ENCODE peak calls at places on chromosomes 11 and 22, in ten cellular contexts. D is foreskin keratinocyte; L is endodermal cell; E is naive thymus-derived CD4-positive, alpha-beta T cell; J is CD8-positive, alpha-beta T cell; A is brain microvascular endothelial cell; O is heart left ventricle; X is suprapubic skin; I is substantia nigra; P is RWPE1. S is an unnamed sample.
A peak's percentile ranks its signal among the peaks of the same experiment; 100 is the strongest.

GRCh38 chr22:44574581-44575343 is 76.7 kb upstream of the RTL6 start:
- DNase-seq in X (peak; percentile 54), O (no peak), I (no peak), D (no peak), L (peak; percentile 27), J (no peak), A (no peak), P (no peak), E (no peak), S (no peak)

GRCh38 chr11:61747389-61748285 is 4.8 kb upstream of the MYRF start:
- DNase-seq in O (peak; percentile 77), E (no peak), A (peak; percentile 56), J (peak; percentile 38), P (peak; percentile 48), D (no peak), L (peak; percentile 95), I (peak; percentile 57), X (peak; percentile 80), S (peak; percentile 58)

GRCh38 chr11:12802418-12803085 is 128.3 kb downstream of the TEAD1 start:
- DNase-seq in A (peak; percentile 79), D (peak; percentile 99), O (no peak), I (no peak), E (no peak), P (peak; percentile 96), X (no peak), J (no peak), L (no peak), S (peak; percentile 96)

GRCh38 chr22:46408568-46409506 is 73.3 kb downstream of the TRMU start:
- DNase-seq in E (no peak), X (no peak), L (no peak), I (no peak), D (no peak), P (no peak), A (no peak), J (no peak), O (no peak), S (no peak)

GRCh38 chr11:92552942-92553341 is 328.3 kb downstream of the FAT3 start:
- DNase-seq in E (no peak), A (no peak), I (no peak), O (no peak), J (no peak), D (peak; percentile 6), L (no peak), X (no peak), P (no peak), S (no peak)

GRCh38 chr11:42974510-42974909 is 337.3 kb upstream of the API5 start:
- DNase-seq in A (no peak), X (no peak), I (no peak), E (no peak), O (no peak), L (peak; percentile 79), D (no peak), P (no peak), J (no peak), S (no peak)

GRCh38 chr11:33701831-33702230 is 1.2 kb upstream of the C11orf91 start:
- DNase-seq in A (peak; percentile 87), E (no peak), I (no peak), O (peak; percentile 52), X (no peak), J (no peak), L (no peak), P (no peak), D (peak; percentile 78), S (peak; percentile 76)

GRCh38 chr11:133663135-133663534 is 130.8 kb upstream of the OPCML start:
- DNase-seq in P (no peak), J (no peak), E (no peak), O (no peak), X (no peak), I (no peak), D (no peak), L (no peak), A (no peak), S (no peak)

GRCh38 chr11:79119491-79120284 is 321.1 kb downstream of the TENM4 start:
- DNase-seq in D (no peak), E (no peak), X (no peak), O (no peak), P (no peak), J (no peak), I (peak; percentile 25), L (no peak), A (no peak), S (no peak)

GRCh38 chr11:130915556-130916237 is 582 bp downstream of the SNX19 start:
- DNase-seq in J (no peak), I (no peak), L (no peak), D (no peak), X (no peak), E (no peak), A (no peak), P (no peak), O (no peak), S (no peak)

GRCh38 chr11:33214187-33214586 is 43.0 kb upstream of the HIPK3 start:
- DNase-seq in E (no peak), J (no peak), D (no peak), L (no peak), X (no peak), O (no peak), A (no peak), P (no peak), I (no peak), S (peak; percentile 45)

GRCh38 chr22:43169310-43170130 is 17.4 kb downstream of the TTLL12 start:
- DNase-seq in X (no peak), O (no peak), J (no peak), A (no peak), P (no peak), I (no peak), E (no peak), D (no peak), L (no peak), S (no peak)
- H3K27ac ChIP-seq in X (no peak overlapping the region), O (no peak overlapping the region), J (no peak overlapping the region), A (no peak overlapping the region), P (peak overlapping the region; percentile 56), I (no peak overlapping the region), E (no peak overlapping the region), D (no peak overlapping the region), L (no peak overlapping the region), S (no peak overlapping the region)

GRCh38 chr11:27605422-27605821 is 94.8 kb downstream of the BDNF start:
- DNase-seq in D (no peak), L (no peak), P (no peak), I (no peak), E (no peak), J (no peak), O (no peak), A (no peak), X (no peak), S (no peak)
- H3K27ac ChIP-seq in D (no peak overlapping the region), L (no peak overlapping the region), P (no peak overlapping the region), I (no peak overlapping the region), E (no peak overlapping the region), J (no peak overlapping the region), O (no peak overlapping the region), A (no peak overlapping the region), X (no peak overlapping the region), S (no peak overlapping the region)

DNA sequence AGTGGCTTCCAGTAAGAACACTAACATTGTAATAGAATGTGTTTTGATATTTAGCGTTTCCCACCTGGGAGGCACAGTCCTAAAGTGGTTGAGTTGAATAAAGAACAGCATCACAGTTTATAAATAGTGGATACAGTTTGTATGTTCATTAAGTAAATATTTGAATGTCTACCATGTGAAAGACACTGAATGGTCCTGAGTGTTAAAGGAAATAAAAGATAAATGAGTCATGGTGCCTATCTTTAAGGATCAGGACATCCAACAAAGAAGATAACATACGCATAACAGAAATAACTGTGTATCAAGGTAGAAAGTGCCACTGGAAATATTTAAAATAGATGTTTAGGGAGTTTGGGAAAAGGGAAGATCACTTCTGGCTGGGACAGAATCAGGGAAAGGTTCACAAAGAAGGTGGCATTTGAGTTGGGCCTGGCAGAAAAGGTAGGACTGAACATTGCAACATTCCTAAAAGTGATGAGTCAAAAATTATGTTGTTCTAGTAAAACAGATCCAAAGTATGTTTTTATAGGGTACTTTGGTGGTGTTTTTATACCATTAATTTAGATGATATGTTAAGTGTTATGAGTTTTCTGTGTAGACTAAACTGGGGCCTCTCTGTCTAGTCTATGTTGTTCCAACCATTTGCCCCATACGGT is 41.5 kb downstream of the CSTPP1 start:
- DNase-seq in L (no peak), A (peak; percentile 16), X (no peak), D (peak; percentile 43), I (no peak), E (no peak), J (no peak), P (no peak), O (no peak), S (peak; percentile 32)
- H3K27ac ChIP-seq in L (peak overlapping the region; percentile 99), A (no peak overlapping the region), X (peak overlapping the region; percentile 51), D (no peak overlapping the region), I (peak overlapping the region; percentile 75), E (no peak overlapping the region), J (no peak overlapping the region), P (no peak overlapping the region), O (no peak overlapping the region), S (no peak overlapping the region)

GRCh38 chr22:41648431-41648830 is 27.3 kb downstream of the XRCC6 start:
- DNase-seq in X (no peak), I (no peak), O (no peak), E (no peak), L (no peak), P (no peak), J (no peak), D (no peak), A (no peak), S (no peak)
- H3K27ac ChIP-seq in X (no peak overlapping the region), I (no peak overlapping the region), O (no peak overlapping the region), E (no peak overlapping the region), L (no peak overlapping the region), P (no peak overlapping the region), J (no peak overlapping the region), D (no peak overlapping the region), A (no peak overlapping the region), S (no peak overlapping the region)

GRCh38 chr11:65710424-65710823 is 1.6 kb upstream of the KAT5 start:
- DNase-seq in O (no peak), P (no peak), D (peak; percentile 38), L (no peak), E (no peak), X (no peak), I (no peak), J (no peak), A (no peak), S (no peak)
- H3K27ac ChIP-seq in O (peak overlapping the region; percentile 99), P (peak overlapping the region; percentile 95), D (no peak overlapping the region), L (no peak overlapping the region), E (no peak overlapping the region), X (no peak overlapping the region), I (no peak overlapping the region), J (no peak overlapping the region), A (no peak overlapping the region), S (no peak overlapping the region)

DNA sequence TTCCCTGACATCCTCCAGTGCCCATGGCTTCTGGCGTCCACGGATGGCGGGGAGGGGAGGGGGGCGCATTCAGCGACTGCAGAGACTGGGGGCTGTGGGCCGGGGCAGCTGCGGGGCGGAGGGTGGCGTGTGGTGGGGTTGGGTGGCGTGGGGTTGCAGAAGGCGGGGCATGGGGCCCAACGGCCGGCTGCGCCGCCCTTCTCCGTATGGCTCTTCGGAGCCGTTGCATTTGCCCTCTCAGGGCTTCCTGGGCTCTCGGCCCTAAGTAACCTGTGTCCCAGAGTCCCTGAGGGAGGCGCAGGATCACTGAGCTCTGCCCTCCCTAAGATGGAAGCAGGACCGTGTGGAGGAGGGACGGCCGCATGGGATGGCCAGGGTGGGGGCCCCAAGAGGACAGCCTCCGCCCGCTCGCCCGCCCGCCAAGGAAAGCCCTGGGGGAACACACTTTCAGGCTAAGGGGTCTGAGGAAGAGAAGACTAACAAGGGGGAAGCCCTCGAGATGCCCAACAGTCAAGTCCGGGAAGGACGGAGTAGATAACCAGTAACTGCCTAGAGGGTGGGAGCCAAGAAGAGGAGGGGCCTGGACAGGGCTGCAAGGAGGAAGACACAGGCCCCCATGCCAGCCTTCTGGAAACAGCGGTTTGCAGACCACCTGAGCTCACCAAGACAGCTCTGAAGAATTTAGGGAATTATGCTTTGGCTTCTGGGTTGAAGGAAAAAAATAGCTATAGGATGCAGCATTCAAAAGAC is 9.2 kb upstream of the AIFM3 start:
- DNase-seq in I (no peak), O (peak; percentile 40), X (peak; percentile 67), J (no peak), A (no peak), L (peak; percentile 80), E (no peak), D (no peak), P (no peak), S (peak; percentile 8)
- H3K27ac ChIP-seq in I (no peak overlapping the region), O (no peak overlapping the region), X (no peak overlapping the region), J (no peak overlapping the region), A (no peak overlapping the region), L (no peak overlapping the region), E (no peak overlapping the region), D (no peak overlapping the region), P (peak overlapping the region; percentile 84), S (no peak overlapping the region)

S was measured in fibroblast of lung.